ENCODE peak calls at places on chromosomes 5 and 9, in six cellular contexts. J is thoracic aorta, N is body of pancreas, H is choroid plexus epithelial cell, Q is right lobe of liver, M is DND-41. K is an unnamed sample.

GRCh38 chr5:159814810-159815585 is 101.3 kb upstream of the ADRA1B start:
- DNase-seq in N (no peak), J (no peak), M (no peak), Q (no peak), H (peak), K (no peak)

GRCh38 chr5:84228266-84228665 is 156.4 kb downstream of the EDIL3 start:
- DNase-seq in N (no peak), M (no peak), Q (no peak), J (no peak), H (peak), K (no peak)

GRCh38 chr9:1058826-1059225 is 8.7 kb downstream of the DMRT2 start:
- DNase-seq in N (no peak), J (no peak), Q (no peak), M (no peak), H (no peak), K (no peak)

GRCh38 chr5:43389679-43390329 is 22.4 kb downstream of the CCL28 start:
- DNase-seq in H (peak), N (peak), J (no peak), M (peak), Q (no peak), K (peak)

GRCh38 chr5:149130932-149131273 is 10.4 kb upstream of the ABLIM3 start:
- DNase-seq in J (no peak), H (peak), N (no peak), Q (no peak), M (no peak), K (no peak)

GRCh38 chr5:125501396-125501795 is 755.0 kb upstream of the ZNF608 start:
- DNase-seq in M (no peak), N (no peak), J (no peak), H (no peak), Q (no peak), K (no peak)

GRCh38 chr9:98298476-98298875 is 43.0 kb upstream of the TBC1D2 start:
- DNase-seq in J (no peak), M (no peak), H (no peak), N (no peak), Q (no peak), K (no peak)

GRCh38 chr9:85045271-85045670 is 375.7 kb downstream of the NTRK2 start:
- DNase-seq in J (no peak), Q (no peak), H (no peak), M (no peak), N (no peak), K (no peak)

GRCh38 chr9:120926397-120926928 is at the start of gene TRAF1:
- DNase-seq in Q (no peak), M (no peak), N (no peak), H (no peak), J (no peak), K (peak)

GRCh38 chr5:10387690-10388089 is 34.2 kb downstream of the MARCHF6 start:
- DNase-seq in Q (no peak), M (no peak), J (no peak), H (peak), N (no peak), K (no peak)

GRCh38 chr5:147482426-147483196 is 27.3 kb downstream of the DPYSL3 start:
- DNase-seq in H (peak), Q (no peak), M (no peak), N (no peak), J (no peak), K (no peak)

GRCh38 chr5:88203977-88204735 is 64.5 kb downstream of the TMEM161B start:
- DNase-seq in Q (no peak), H (peak), M (peak), J (no peak), N (no peak), K (peak)

GRCh38 chr5:95283022-95283615 is 1.8 kb downstream of the MCTP1 start:
- DNase-seq in J (no peak), N (no peak), Q (no peak), H (no peak), M (no peak), K (no peak)

DNA sequence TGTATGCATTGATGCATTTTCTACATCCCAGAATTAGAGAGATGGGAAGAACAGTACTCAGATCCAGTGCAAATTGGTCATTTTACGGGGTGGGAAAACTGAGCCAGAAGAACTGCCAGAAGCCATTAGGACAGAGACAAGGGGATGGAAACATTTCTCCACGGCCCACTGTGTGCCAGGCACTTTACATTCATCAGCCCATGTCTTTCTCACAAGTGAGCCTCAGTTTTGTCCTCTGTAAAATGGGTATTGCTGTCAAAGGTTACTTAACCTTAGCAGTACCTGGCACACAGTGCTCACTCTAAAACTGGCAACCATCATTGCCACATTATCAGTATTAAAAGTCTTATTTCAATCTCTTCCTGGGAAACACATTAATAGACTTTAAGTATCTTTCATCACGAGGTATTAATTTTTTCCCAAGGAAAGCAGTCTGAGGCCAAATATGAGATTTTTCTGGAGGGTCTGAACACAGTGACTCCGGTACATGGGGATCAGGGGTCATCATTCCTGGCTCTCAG is 5.2 kb downstream of the DUSP1 start:
- DNase-seq in J (no peak), Q (no peak), M (no peak), H (peak), N (peak), K (no peak)
- H3K4me3 ChIP-seq in J (peak), Q (no peak), M (peak), H (peak), N (no peak), K (peak)

DNA sequence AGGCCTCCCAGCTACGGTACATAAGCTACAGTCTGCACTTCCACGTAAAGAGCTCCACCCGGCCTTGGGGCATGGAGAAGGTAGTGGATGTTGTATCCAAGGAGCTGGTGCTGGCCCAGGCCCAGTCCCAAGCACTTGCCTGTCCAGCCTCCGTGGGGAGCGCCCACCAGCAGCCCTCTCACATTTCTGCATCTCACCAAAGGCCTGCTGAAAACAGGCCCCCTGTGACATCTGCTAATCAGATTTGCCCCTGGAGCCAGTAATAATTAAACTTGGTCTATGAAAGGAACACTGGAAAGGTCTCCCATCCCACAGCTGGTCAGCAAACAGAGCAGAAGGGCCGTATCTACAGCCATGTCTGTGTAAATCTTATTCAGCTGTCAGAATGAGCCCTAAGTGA is 100.4 kb downstream of the LHFPL2 start:
- DNase-seq in H (no peak), M (no peak), J (no peak), N (no peak), Q (no peak), K (no peak)
- H3K4me3 ChIP-seq in H (no peak), M (no peak), J (peak), N (no peak), Q (no peak), K (no peak)

GRCh38 chr9:133658442-133659431 is 22.6 kb downstream of the DBH start:
- DNase-seq in N (peak), J (no peak), H (peak), M (no peak), Q (peak), K (no peak)
- H3K4me3 ChIP-seq in N (no peak), J (peak), H (peak), M (no peak), Q (no peak), K (no peak)

GRCh38 chr9:127936347-127936852 is 1.3 kb downstream of the DPM2 start:
- DNase-seq in Q (no peak), M (no peak), H (no peak), J (no peak), N (no peak), K (no peak)

GRCh38 chr9:127934248-127934647 is 3.4 kb downstream of the DPM2 start:
- DNase-seq in M (no peak), Q (no peak), J (no peak), H (no peak), N (no peak), K (no peak)

GRCh38 chr9:127934986-127935385 is 2.7 kb downstream of the DPM2 start:
- DNase-seq in J (no peak), M (no peak), H (no peak), N (no peak), Q (no peak), K (no peak)

GRCh38 chr9:127937046-127937382 is 640 bp downstream of the DPM2 start:
- DNase-seq in M (no peak), Q (no peak), N (no peak), J (no peak), H (no peak), K (no peak)

GRCh38 chr9:127935765-127936221 is 1.9 kb downstream of the DPM2 start:
- DNase-seq in N (no peak), H (no peak), M (no peak), J (no peak), Q (no peak), K (no peak)
- H3K4me3 ChIP-seq in N (no peak), H (no peak), M (peak), J (no peak), Q (no peak), K (no peak)

GRCh38 chr9:137520614-137521404 is 29.4 kb downstream of the PNPLA7 start:
- DNase-seq in N (no peak), Q (no peak), H (no peak), J (no peak), M (no peak), K (no peak)
- H3K4me3 ChIP-seq in N (no peak), Q (no peak), H (no peak), J (no peak), M (no peak), K (no peak)

GRCh38 chr5:140634103-140634502 is 1.1 kb upstream of the CD14 start:
- DNase-seq in N (no peak), H (no peak), Q (no peak), M (no peak), J (no peak), K (no peak)

GRCh38 chr5:140635291-140636257 is 2.6 kb upstream of the CD14 start:
- DNase-seq in Q (no peak), J (no peak), H (no peak), M (no peak), N (no peak), K (no peak)

GRCh38 chr5:140641716-140642115 is 2.5 kb downstream of the TMCO6 start:
- DNase-seq in H (no peak), J (no peak), Q (no peak), M (no peak), N (no peak), K (no peak)

GRCh38 chr5:140639093-140639821 is at the start of gene TMCO6:
- DNase-seq in N (peak), H (peak), Q (peak), J (peak), M (peak), K (peak)

GRCh38 chr5:140637722-140638473 is 1.4 kb upstream of the TMCO6 start:
- DNase-seq in H (no peak), M (no peak), J (no peak), Q (no peak), N (no peak), K (no peak)
- H3K4me3 ChIP-seq in H (no peak), M (no peak), J (no peak), Q (no peak), N (no peak), K (no peak)

DNA sequence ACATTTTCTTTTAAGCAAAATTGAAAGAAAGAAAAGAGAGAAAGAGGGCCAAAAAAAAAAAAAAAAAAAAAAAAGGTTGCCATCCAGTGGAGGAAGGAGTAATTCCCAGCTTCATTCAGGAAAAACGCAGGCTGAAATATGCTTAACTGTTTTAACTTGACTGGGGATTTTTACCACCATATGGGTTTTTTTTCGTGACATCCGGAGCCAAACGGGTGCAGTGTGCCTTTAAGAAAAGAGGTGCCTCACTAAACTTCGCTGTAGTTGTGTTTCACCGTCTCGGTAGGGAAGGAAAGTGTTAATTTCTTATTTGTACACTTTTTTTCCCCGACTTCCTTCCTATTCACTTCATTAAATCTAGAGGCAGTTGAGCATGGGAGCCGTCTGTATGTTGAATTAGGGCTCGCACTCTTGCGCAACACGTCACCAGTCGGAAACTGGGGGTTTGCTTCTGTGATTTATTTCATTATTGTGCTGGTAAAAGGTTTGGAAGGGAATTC is 143.0 kb downstream of the SMARCA2 start:
- DNase-seq in J (no peak), Q (peak), M (peak), H (peak), N (peak), K (peak)
- H3K4me3 ChIP-seq in J (peak), Q (peak), M (peak), H (peak), N (peak), K (peak)

GRCh38 chr9:135087489-135087791 is at the start of gene OLFM1:
- DNase-seq in N (peak), M (no peak), J (no peak), H (peak), Q (peak), K (no peak)

GRCh38 chr9:135090081-135090480 is 2.6 kb downstream of the OLFM1 start:
- DNase-seq in H (no peak), N (no peak), Q (no peak), M (no peak), J (no peak), K (no peak)

GRCh38 chr9:135087899-135088347 is 455 bp downstream of the OLFM1 start:
- DNase-seq in J (no peak), Q (no peak), H (no peak), M (no peak), N (no peak), K (no peak)

GRCh38 chr9:135088979-135089847 is 1.7 kb downstream of the OLFM1 start:
- DNase-seq in M (no peak), N (no peak), Q (no peak), H (no peak), J (no peak), K (no peak)

GRCh38 chr9:135088348-135088978 is 995 bp downstream of the OLFM1 start:
- DNase-seq in Q (no peak), N (no peak), J (no peak), H (no peak), M (no peak), K (no peak)
- H3K4me3 ChIP-seq in Q (peak), N (no peak), J (peak), H (no peak), M (no peak), K (no peak)